ENCODE peak calls at places on chromosome 19, in six cellular contexts. One of them, this sample, is unnamed.

GRCh38 chr19:47315125-47315821 is 5.6 kb downstream of the C5AR1 start:
- DNase-seq in AG09319: peak
- DNase-seq in activated B cell treated with CpG ODN at 0.5 μM for 24 hours: no peak
- DNase-seq in left ventricle myocardium inferior: peak
- DNase-seq in HCT116: peak
- DNase-seq in endodermal cell: peak
- DNase-seq in this sample: peak

GRCh38 chr19:29889702-29890101 is 52.3 kb upstream of the URI1 start:
- DNase-seq in AG09319: no peak
- DNase-seq in activated B cell treated with CpG ODN at 0.5 μM for 24 hours: no peak
- DNase-seq in left ventricle myocardium inferior: no peak
- DNase-seq in HCT116: no peak
- DNase-seq in endodermal cell: no peak
- DNase-seq in this sample: no peak

GRCh38 chr19:47464619-47465018 is 7.1 kb downstream of the SLC8A2 start:
- DNase-seq in AG09319: no peak
- DNase-seq in activated B cell treated with CpG ODN at 0.5 μM for 24 hours: no peak
- DNase-seq in left ventricle myocardium inferior: no peak
- DNase-seq in HCT116: no peak
- DNase-seq in endodermal cell: no peak
- DNase-seq in this sample: no peak

GRCh38 chr19:41702208-41702651 is 6.2 kb upstream of the CEACAM5 start:
- DNase-seq in AG09319: no peak
- DNase-seq in activated B cell treated with CpG ODN at 0.5 μM for 24 hours: no peak
- DNase-seq in left ventricle myocardium inferior: no peak
- DNase-seq in HCT116: no peak
- DNase-seq in endodermal cell: peak
- DNase-seq in this sample: peak

GRCh38 chr19:6423499-6424189 is 967 bp downstream of the KHSRP start:
- DNase-seq in AG09319: no peak
- DNase-seq in activated B cell treated with CpG ODN at 0.5 μM for 24 hours: no peak
- DNase-seq in left ventricle myocardium inferior: no peak
- DNase-seq in HCT116: no peak
- DNase-seq in endodermal cell: peak
- DNase-seq in this sample: peak

GRCh38 chr19:44677019-44677809 is 5.9 kb downstream of the CEACAM19 start:
- DNase-seq in AG09319: no peak
- DNase-seq in activated B cell treated with CpG ODN at 0.5 μM for 24 hours: no peak
- DNase-seq in left ventricle myocardium inferior: no peak
- DNase-seq in HCT116: peak
- DNase-seq in endodermal cell: peak
- DNase-seq in this sample: peak

GRCh38 chr19:6718741-6719539 is 1.5 kb downstream of the C3 start:
- DNase-seq in AG09319: no peak
- DNase-seq in activated B cell treated with CpG ODN at 0.5 μM for 24 hours: no peak
- DNase-seq in left ventricle myocardium inferior: no peak
- DNase-seq in HCT116: peak
- DNase-seq in endodermal cell: peak
- DNase-seq in this sample: no peak

GRCh38 chr19:4390862-4391693 is 9.3 kb downstream of the SH3GL1 start:
- DNase-seq in AG09319: no peak
- DNase-seq in activated B cell treated with CpG ODN at 0.5 μM for 24 hours: no peak
- DNase-seq in left ventricle myocardium inferior: no peak
- DNase-seq in HCT116: no peak
- DNase-seq in endodermal cell: no peak
- DNase-seq in this sample: no peak

GRCh38 chr19:47427241-47428176 is 8.2 kb upstream of the MEIS3 start:
- DNase-seq in AG09319: no peak
- DNase-seq in activated B cell treated with CpG ODN at 0.5 μM for 24 hours: peak
- DNase-seq in left ventricle myocardium inferior: peak
- DNase-seq in HCT116: peak
- DNase-seq in endodermal cell: peak
- DNase-seq in this sample: peak

GRCh38 chr19:52094526-52094925 is 1.0 kb downstream of the ZNF841 start:
- DNase-seq in AG09319: no peak
- DNase-seq in activated B cell treated with CpG ODN at 0.5 μM for 24 hours: no peak
- DNase-seq in left ventricle myocardium inferior: no peak
- DNase-seq in HCT116: no peak
- DNase-seq in endodermal cell: peak
- DNase-seq in this sample: no peak

GRCh38 chr19:47176627-47177090 is 46.0 kb downstream of the SAE1 start:
- DNase-seq in AG09319: peak
- DNase-seq in activated B cell treated with CpG ODN at 0.5 μM for 24 hours: no peak
- DNase-seq in left ventricle myocardium inferior: no peak
- DNase-seq in HCT116: no peak
- DNase-seq in endodermal cell: no peak
- DNase-seq in this sample: peak

GRCh38 chr19:1233361-1233667 is 4.5 kb downstream of the CBARP start:
- DNase-seq in AG09319: no peak
- DNase-seq in activated B cell treated with CpG ODN at 0.5 μM for 24 hours: no peak
- DNase-seq in left ventricle myocardium inferior: no peak
- DNase-seq in HCT116: no peak
- DNase-seq in endodermal cell: no peak
- DNase-seq in this sample: no peak

GRCh38 chr19:38557205-38557799 is 60.5 kb downstream of the MAP4K1 start:
- DNase-seq in AG09319: no peak
- DNase-seq in activated B cell treated with CpG ODN at 0.5 μM for 24 hours: no peak
- DNase-seq in left ventricle myocardium inferior: no peak
- DNase-seq in HCT116: no peak
- DNase-seq in endodermal cell: no peak
- DNase-seq in this sample: no peak

GRCh38 chr19:29855087-29855486 is 43.3 kb downstream of the CCNE1 start:
- DNase-seq in AG09319: no peak
- DNase-seq in activated B cell treated with CpG ODN at 0.5 μM for 24 hours: no peak
- DNase-seq in left ventricle myocardium inferior: no peak
- DNase-seq in HCT116: no peak
- DNase-seq in endodermal cell: peak
- DNase-seq in this sample: no peak

GRCh38 chr19:12965017-12965811 is 4.2 kb upstream of the DAND5 start:
- DNase-seq in AG09319: no peak
- DNase-seq in activated B cell treated with CpG ODN at 0.5 μM for 24 hours: peak
- DNase-seq in left ventricle myocardium inferior: peak
- DNase-seq in HCT116: peak
- DNase-seq in endodermal cell: peak
- DNase-seq in this sample: peak

GRCh38 chr19:7831452-7831851 is 1.4 kb downstream of the EVI5L start:
- DNase-seq in AG09319: no peak
- DNase-seq in activated B cell treated with CpG ODN at 0.5 μM for 24 hours: no peak
- DNase-seq in left ventricle myocardium inferior: no peak
- DNase-seq in HCT116: peak
- DNase-seq in endodermal cell: peak
- DNase-seq in this sample: no peak
- TF ChIP-seq CTCF in AG09319: peak
- TF ChIP-seq CTCF in activated B cell treated with CpG ODN at 0.5 μM for 24 hours: no peak
- TF ChIP-seq CTCF in left ventricle myocardium inferior: no peak
- TF ChIP-seq CTCF in HCT116: peak
- TF ChIP-seq CTCF in endodermal cell: peak
- TF ChIP-seq CTCF in this sample: peak

DNA sequence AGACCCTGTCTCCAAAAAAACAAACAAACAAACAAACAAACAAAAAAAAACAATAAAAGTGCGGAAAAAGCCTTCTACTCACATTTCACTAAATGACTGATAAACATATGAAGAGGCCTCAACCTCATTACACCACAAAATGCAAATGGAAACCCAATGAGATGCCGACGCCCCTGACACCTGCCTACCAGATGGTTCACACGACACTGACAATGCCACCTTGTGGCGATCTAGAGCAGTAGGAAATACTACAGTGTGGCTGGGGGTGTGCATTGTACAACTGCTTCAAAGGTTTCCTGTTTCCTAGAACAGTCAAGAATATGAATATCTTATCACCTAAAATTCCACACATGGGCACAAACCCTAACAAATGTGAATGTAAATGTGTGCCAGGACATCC is 14.0 kb downstream of the SCGB2B2 start:
- DNase-seq in AG09319: no peak
- DNase-seq in activated B cell treated with CpG ODN at 0.5 μM for 24 hours: no peak
- DNase-seq in left ventricle myocardium inferior: no peak
- DNase-seq in HCT116: peak
- DNase-seq in endodermal cell: peak
- DNase-seq in this sample: no peak
- TF ChIP-seq CTCF in AG09319: peak
- TF ChIP-seq CTCF in activated B cell treated with CpG ODN at 0.5 μM for 24 hours: no peak
- TF ChIP-seq CTCF in left ventricle myocardium inferior: peak
- TF ChIP-seq CTCF in HCT116: peak
- TF ChIP-seq CTCF in endodermal cell: peak
- TF ChIP-seq CTCF in this sample: no peak

DNA sequence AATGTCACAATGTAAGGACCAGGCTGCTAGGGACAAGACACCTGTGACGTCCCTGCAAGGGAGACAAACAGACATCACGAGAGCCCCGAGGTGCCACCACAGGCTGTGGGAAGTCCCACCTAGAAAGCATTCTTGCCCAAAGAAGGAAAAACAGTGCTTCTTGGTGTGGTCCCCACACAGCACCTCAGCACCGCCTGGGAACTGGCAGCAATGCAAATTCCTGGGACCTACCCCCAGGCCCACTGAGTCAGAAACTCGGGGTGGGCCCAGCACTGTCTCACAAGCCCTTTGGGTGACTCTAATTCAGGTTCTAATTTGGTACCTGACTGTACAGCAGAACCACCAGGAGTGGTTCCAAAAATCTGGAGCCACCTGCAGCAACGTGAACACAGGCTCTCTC is 13.8 kb upstream of the CCNP start:
- DNase-seq in AG09319: no peak
- DNase-seq in activated B cell treated with CpG ODN at 0.5 μM for 24 hours: no peak
- DNase-seq in left ventricle myocardium inferior: no peak
- DNase-seq in HCT116: no peak
- DNase-seq in endodermal cell: no peak
- DNase-seq in this sample: no peak
- TF ChIP-seq CTCF in AG09319: no peak
- TF ChIP-seq CTCF in activated B cell treated with CpG ODN at 0.5 μM for 24 hours: no peak
- TF ChIP-seq CTCF in left ventricle myocardium inferior: no peak
- TF ChIP-seq CTCF in HCT116: no peak
- TF ChIP-seq CTCF in endodermal cell: no peak
- TF ChIP-seq CTCF in this sample: no peak

DNA sequence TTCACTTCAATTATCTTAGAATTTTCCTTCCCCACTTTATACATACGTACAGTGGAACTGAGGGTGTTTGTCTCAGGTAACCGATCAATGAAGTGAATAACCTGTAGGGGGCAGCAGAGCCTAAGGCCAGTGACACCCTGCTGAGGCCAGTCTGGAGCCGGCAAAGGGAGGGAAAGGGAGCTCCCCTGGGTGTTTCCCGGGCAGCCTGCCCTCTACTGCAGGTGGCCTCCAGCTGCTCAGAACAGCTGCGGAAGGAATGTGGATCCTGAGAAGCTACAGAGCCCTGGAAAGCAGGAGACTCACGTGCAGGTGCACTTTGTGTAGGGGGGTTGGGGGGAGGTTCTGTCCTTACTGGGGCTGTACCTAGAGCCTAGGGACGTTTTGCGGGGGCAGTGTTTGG is 832 bp upstream of the ZNF491 start:
- DNase-seq in AG09319: peak
- DNase-seq in activated B cell treated with CpG ODN at 0.5 μM for 24 hours: peak
- DNase-seq in left ventricle myocardium inferior: peak
- DNase-seq in HCT116: peak
- DNase-seq in endodermal cell: peak
- DNase-seq in this sample: peak
- TF ChIP-seq CTCF in AG09319: peak
- TF ChIP-seq CTCF in activated B cell treated with CpG ODN at 0.5 μM for 24 hours: peak
- TF ChIP-seq CTCF in left ventricle myocardium inferior: peak
- TF ChIP-seq CTCF in HCT116: peak
- TF ChIP-seq CTCF in endodermal cell: peak
- TF ChIP-seq CTCF in this sample: peak

GRCh38 chr19:48835734-48836088 is 580 bp downstream of the HSD17B14 start:
- DNase-seq in AG09319: peak
- DNase-seq in activated B cell treated with CpG ODN at 0.5 μM for 24 hours: peak
- DNase-seq in left ventricle myocardium inferior: peak
- DNase-seq in HCT116: peak
- DNase-seq in endodermal cell: peak
- DNase-seq in this sample: peak
- TF ChIP-seq CTCF in AG09319: peak
- TF ChIP-seq CTCF in activated B cell treated with CpG ODN at 0.5 μM for 24 hours: no peak
- TF ChIP-seq CTCF in left ventricle myocardium inferior: peak
- TF ChIP-seq CTCF in HCT116: peak
- TF ChIP-seq CTCF in endodermal cell: peak
- TF ChIP-seq CTCF in this sample: peak

DNA sequence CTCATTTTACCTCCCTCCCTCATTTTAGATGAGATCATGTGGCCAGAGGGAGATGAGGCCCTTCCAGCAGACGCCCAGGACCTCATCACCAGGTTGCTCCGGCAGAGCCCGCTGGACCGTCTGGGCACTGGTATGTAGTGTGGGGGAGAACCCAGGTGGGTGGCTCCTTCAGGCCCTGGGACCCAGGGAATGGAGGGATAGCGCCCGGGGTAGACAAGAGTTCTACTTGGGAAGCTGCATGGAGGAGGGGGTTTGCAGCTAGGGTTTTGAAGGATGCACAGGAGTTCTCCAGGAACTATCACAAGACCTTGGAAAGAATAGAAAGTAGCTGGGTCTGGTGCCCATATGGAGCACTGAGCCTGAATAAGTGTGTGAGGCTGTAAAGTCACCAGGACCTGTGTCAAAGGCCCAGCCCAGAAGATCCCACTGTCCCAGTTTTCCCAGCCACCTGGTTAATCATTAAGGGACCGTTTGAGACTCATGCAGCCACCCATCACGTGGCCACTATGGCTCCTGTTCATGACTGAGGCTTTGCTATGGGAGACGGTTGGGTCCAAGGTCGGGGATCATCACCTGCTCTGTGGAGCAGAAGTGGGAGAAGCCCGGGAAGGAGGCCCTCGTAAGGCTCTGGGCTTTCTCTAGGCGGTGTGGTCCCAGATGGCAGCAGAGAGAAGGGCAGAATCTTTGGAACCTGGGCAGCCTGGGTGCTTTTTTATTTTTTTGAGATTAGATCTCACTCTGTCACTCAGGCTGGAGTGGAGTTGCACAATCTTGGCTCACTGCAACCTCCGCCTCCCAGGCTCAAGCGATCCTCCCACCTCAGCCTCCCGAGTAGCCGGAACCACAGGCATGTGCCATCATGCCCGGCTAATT is 17.0 kb upstream of the PIK3R2 start:
- DNase-seq in AG09319: no peak
- DNase-seq in activated B cell treated with CpG ODN at 0.5 μM for 24 hours: no peak
- DNase-seq in left ventricle myocardium inferior: no peak
- DNase-seq in HCT116: no peak
- DNase-seq in endodermal cell: no peak
- DNase-seq in this sample: no peak
- TF ChIP-seq CTCF in AG09319: no peak
- TF ChIP-seq CTCF in activated B cell treated with CpG ODN at 0.5 μM for 24 hours: no peak
- TF ChIP-seq CTCF in left ventricle myocardium inferior: no peak
- TF ChIP-seq CTCF in HCT116: no peak
- TF ChIP-seq CTCF in endodermal cell: no peak
- TF ChIP-seq CTCF in this sample: no peak

GRCh38 chr19:35153701-35154534 is 617 bp upstream of the FXYD5 start:
- DNase-seq in AG09319: no peak
- DNase-seq in activated B cell treated with CpG ODN at 0.5 μM for 24 hours: peak
- DNase-seq in left ventricle myocardium inferior: no peak
- DNase-seq in HCT116: no peak
- DNase-seq in endodermal cell: peak
- DNase-seq in this sample: no peak
- TF ChIP-seq CTCF in AG09319: peak
- TF ChIP-seq CTCF in activated B cell treated with CpG ODN at 0.5 μM for 24 hours: no peak
- TF ChIP-seq CTCF in left ventricle myocardium inferior: peak
- TF ChIP-seq CTCF in HCT116: peak
- TF ChIP-seq CTCF in endodermal cell: peak
- TF ChIP-seq CTCF in this sample: peak